ENCODE peak calls at places on chromosome 12, in six cellular contexts. I, N, L, M, U and Y are unnamed samples.

GRCh38 chr12:114430306-114430705 is 24.4 kb upstream of the TBX5 start:
- DNase-seq in I (peak), N (no peak), L (no peak), M (peak), U (no peak), Y (peak)

GRCh38 chr12:84270470-84271140 is 642.0 kb downstream of the SLC6A15 start:
- DNase-seq in I (no peak), N (no peak), L (no peak), M (no peak), U (no peak), Y (no peak)

GRCh38 chr12:3438401-3438800 is 52.6 kb upstream of the PRMT8 start:
- DNase-seq in I (no peak), N (no peak), L (no peak), M (no peak), U (no peak), Y (no peak)

GRCh38 chr12:32365473-32366064 is 33.8 kb upstream of the FGD4 start:
- DNase-seq in I (peak), N (peak), L (peak), M (peak), U (no peak), Y (peak)

GRCh38 chr12:48813464-48814312 is 4.6 kb upstream of the CACNB3 start:
- DNase-seq in I (no peak), N (no peak), L (peak), M (peak), U (no peak), Y (no peak)

GRCh38 chr12:30323008-30323407 is 372.7 kb downstream of the IPO8 start:
- DNase-seq in I (no peak), N (no peak), L (no peak), M (no peak), U (no peak), Y (no peak)

GRCh38 chr12:10982244-10982643 is 4.5 kb downstream of the TAS2R50 start:
- DNase-seq in I (no peak), N (no peak), L (no peak), M (no peak), U (no peak), Y (no peak)

GRCh38 chr12:7667025-7667575 is 1.4 kb upstream of the APOBEC1 start:
- DNase-seq in I (no peak), N (peak), L (no peak), M (no peak), U (no peak), Y (no peak)

GRCh38 chr12:761276-761675 is 8.9 kb downstream of the WNK1 start:
- DNase-seq in I (no peak), N (no peak), L (no peak), M (no peak), U (no peak), Y (no peak)

GRCh38 chr12:2341051-2341751 is 288.4 kb downstream of the CACNA1C start:
- DNase-seq in I (no peak), N (no peak), L (no peak), M (no peak), U (no peak), Y (no peak)

GRCh38 chr12:9754097-9754964 is 6.4 kb downstream of the CD69 start:
- DNase-seq in I (no peak), N (no peak), L (no peak), M (no peak), U (no peak), Y (no peak)

GRCh38 chr12:41604830-41605229 is 416.7 kb downstream of the PDZRN4 start:
- DNase-seq in I (no peak), N (no peak), L (no peak), M (peak), U (no peak), Y (no peak)

GRCh38 chr12:6821271-6821673 is 349 bp upstream of the GPR162 start:
- DNase-seq in I (no peak), N (peak), L (no peak), M (peak), U (peak), Y (peak)

GRCh38 chr12:9347328-9348127 is 139.3 kb upstream of the PZP start:
- DNase-seq in I (no peak), N (no peak), L (no peak), M (peak), U (no peak), Y (no peak)

GRCh38 chr12:83016226-83016835 is 329.6 kb downstream of the TMTC2 start:
- DNase-seq in I (peak), N (no peak), L (peak), M (peak), U (no peak), Y (peak)

GRCh38 chr12:1974812-1975211 is 29.4 kb downstream of the DCP1B start:
- DNase-seq in I (no peak), N (no peak), L (no peak), M (no peak), U (no peak), Y (no peak)

GRCh38 chr12:115709410-115710065 is 568.0 kb downstream of the MED13L start:
- DNase-seq in I (no peak), N (no peak), L (peak), M (peak), U (no peak), Y (no peak)

GRCh38 chr12:69985656-69986055 is 160.6 kb downstream of the MYRFL start:
- DNase-seq in I (no peak), N (peak), L (no peak), M (no peak), U (no peak), Y (no peak)

GRCh38 chr12:123139926-123140674 is 10.8 kb downstream of the PITPNM2 start:
- DNase-seq in I (no peak), N (no peak), L (no peak), M (peak), U (no peak), Y (no peak)

GRCh38 chr12:111741235-111741812 is 25.4 kb upstream of the ALDH2 start:
- DNase-seq in I (no peak), N (no peak), L (no peak), M (no peak), U (no peak), Y (no peak)

GRCh38 chr12:66117242-66117641 is 13.3 kb downstream of the LLPH start:
- DNase-seq in I (no peak), N (no peak), L (no peak), M (no peak), U (no peak), Y (no peak)

GRCh38 chr12:14399871-14400270 is 34.4 kb downstream of the ATF7IP start:
- DNase-seq in I (no peak), N (no peak), L (no peak), M (peak), U (no peak), Y (no peak)

GRCh38 chr12:12582193-12582881 is 19.7 kb upstream of the DUSP16 start:
- DNase-seq in I (no peak), N (no peak), L (no peak), M (no peak), U (no peak), Y (no peak)

DNA sequence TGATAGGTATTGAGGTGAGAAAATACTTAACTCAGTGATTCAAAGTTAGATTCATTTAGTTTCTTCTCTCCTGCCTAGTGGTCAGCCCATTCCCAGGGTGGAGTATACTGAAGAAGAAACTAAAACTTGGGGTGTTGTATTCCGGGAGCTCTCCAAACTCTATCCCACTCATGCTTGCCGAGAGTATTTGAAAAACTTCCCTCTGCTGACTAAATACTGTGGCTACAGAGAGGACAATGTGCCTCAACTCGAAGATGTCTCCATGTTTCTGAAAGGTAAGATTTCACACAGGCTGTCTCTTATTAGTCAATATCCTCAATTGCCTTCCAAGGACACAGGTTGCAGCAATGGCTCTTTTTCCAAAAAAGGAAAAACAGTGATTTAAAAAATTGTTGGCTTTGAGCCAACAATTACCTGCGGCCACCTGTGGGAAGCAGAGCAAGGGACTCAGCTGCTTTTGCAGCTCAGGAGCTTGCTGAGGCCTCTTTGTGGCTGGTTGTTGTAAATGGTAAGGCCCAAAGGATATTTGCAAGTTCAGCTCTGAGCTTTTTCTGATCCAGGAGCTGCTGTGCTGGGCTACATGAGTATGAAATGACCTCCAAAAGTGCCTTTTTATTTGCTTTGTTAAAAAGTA is 33.9 kb downstream of the TPH2 start:
- DNase-seq in I (no peak), N (peak), L (no peak), M (no peak), U (no peak), Y (no peak)
- TF ChIP-seq CTCF in I (no peak), N (no peak), L (no peak), M (no peak), U (no peak), Y (no peak)

DNA sequence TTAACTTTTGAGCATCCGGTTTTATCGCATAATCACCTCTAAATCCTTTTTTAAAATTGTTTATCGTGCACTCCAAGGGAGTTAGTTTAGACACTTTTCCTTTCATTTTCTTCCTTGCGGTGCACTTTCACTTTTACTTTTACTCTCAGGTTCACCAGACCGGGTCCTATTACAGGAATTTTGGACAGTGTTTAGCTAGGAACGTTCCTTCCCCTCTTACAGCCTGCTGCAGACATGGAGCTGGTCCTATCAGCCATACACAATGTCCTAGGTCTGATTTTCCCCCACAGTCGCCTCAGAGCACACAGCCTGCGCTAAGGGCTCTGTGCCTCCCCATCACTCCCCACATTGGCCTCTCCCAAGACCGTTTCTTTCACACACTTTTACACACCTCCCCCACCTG is 103.9 kb downstream of the ALG10 start:
- DNase-seq in I (no peak), N (no peak), L (no peak), M (no peak), U (no peak), Y (no peak)
- H3K4me3 ChIP-seq in I (no peak), N (no peak), L (no peak), M (no peak), U (peak), Y (no peak)

GRCh38 chr12:132145334-132145733 is 1.1 kb downstream of the NOC4L start:
- DNase-seq in I (no peak), N (no peak), L (peak), M (no peak), U (no peak), Y (no peak)

GRCh38 chr12:132142679-132143327 is 1.3 kb downstream of the DDX51 start:
- DNase-seq in I (no peak), N (no peak), L (peak), M (no peak), U (no peak), Y (no peak)

GRCh38 chr12:132143328-132144071 is 619 bp downstream of the DDX51 start:
- DNase-seq in I (no peak), N (peak), L (peak), M (no peak), U (no peak), Y (no peak)

GRCh38 chr12:132146098-132146497 is 1.8 kb downstream of the NOC4L start:
- DNase-seq in I (no peak), N (no peak), L (peak), M (no peak), U (no peak), Y (no peak)

GRCh38 chr12:132144115-132145071 is at the start of the genes DDX51 and NOC4L:
- DNase-seq in I (peak), N (peak), L (peak), M (peak), U (peak), Y (peak)
- TF ChIP-seq CTCF in I (no peak), N (no peak), L (peak), M (no peak), U (no peak), Y (no peak)

GRCh38 chr12:54046809-54047159 is 6.9 kb upstream of the HOXC4 start:
- DNase-seq in I (no peak), N (no peak), L (no peak), M (no peak), U (no peak), Y (no peak)
- H3K4me3 ChIP-seq in I (no peak), N (no peak), L (no peak), M (no peak), U (no peak), Y (no peak)

GRCh38 chr12:64780531-64781373 is 21.5 kb upstream of the GNS start:
- DNase-seq in I (no peak), N (no peak), L (peak), M (no peak), U (peak), Y (no peak)
- TF ChIP-seq CTCF in I (no peak), N (no peak), L (no peak), M (no peak), U (no peak), Y (no peak)

GRCh38 chr12:94100990-94101901 is 47.1 kb upstream of the PLXNC1 start:
- DNase-seq in I (no peak), N (peak), L (peak), M (peak), U (peak), Y (no peak)
- H3K4me3 ChIP-seq in I (peak), N (no peak), L (peak), M (peak), U (peak), Y (peak)

GRCh38 chr12:106205208-106206069 is 42.4 kb downstream of the CKAP4 start:
- DNase-seq in I (no peak), N (no peak), L (no peak), M (no peak), U (no peak), Y (no peak)
- TF ChIP-seq CTCF in I (no peak), N (peak), L (no peak), M (no peak), U (no peak), Y (no peak)